ENCODE peak calls at places on chromosomes 12 and 14, in nine cellular contexts. A, D, Y, M, X, L, K, B and P are unnamed samples.

GRCh38 chr12:2675776-2676175 is 119.0 kb upstream of the FKBP4 start:
- DNase-seq in A (no peak), D (no peak), Y (no peak), M (no peak), X (no peak), L (no peak), K (no peak), B (no peak), P (no peak)

GRCh38 chr14:97456958-97457357 is 659.8 kb downstream of the VRK1 start:
- DNase-seq in A (no peak), D (no peak), Y (no peak), M (no peak), X (no peak), L (peak), K (no peak), B (peak), P (no peak)

GRCh38 chr14:105061428-105062047 is 3.7 kb downstream of the GPR132 start:
- DNase-seq in A (no peak), D (no peak), Y (no peak), M (no peak), X (no peak), L (no peak), K (no peak), B (peak), P (peak)

GRCh38 chr14:102943979-102944378 is 21.5 kb downstream of the AMN start:
- DNase-seq in A (no peak), D (no peak), Y (no peak), M (no peak), X (no peak), L (no peak), K (no peak), B (no peak), P (no peak)

GRCh38 chr12:5329118-5329517 is 102.8 kb upstream of the NTF3 start:
- DNase-seq in A (no peak), D (no peak), Y (no peak), M (no peak), X (no peak), L (no peak), K (no peak), B (no peak), P (no peak)

GRCh38 chr12:45329238-45329637 is 113.3 kb downstream of the ANO6 start:
- DNase-seq in A (no peak), D (no peak), Y (no peak), M (no peak), X (no peak), L (no peak), K (no peak), B (no peak), P (no peak)

GRCh38 chr12:64810831-64811230 is 13.6 kb upstream of the TBC1D30 start:
- DNase-seq in A (no peak), D (no peak), Y (peak), M (no peak), X (no peak), L (peak), K (no peak), B (no peak), P (no peak)

GRCh38 chr14:45426685-45427282 is 173.8 kb upstream of the MIS18BP1 start:
- DNase-seq in A (peak), D (no peak), Y (peak), M (no peak), X (peak), L (peak), K (no peak), B (no peak), P (no peak)

GRCh38 chr12:25107920-25108319 is 87.0 kb downstream of the DNAI7 start:
- DNase-seq in A (no peak), D (no peak), Y (no peak), M (no peak), X (no peak), L (no peak), K (no peak), B (no peak), P (peak)

GRCh38 chr14:21069388-21070082 is 569 bp upstream of the ARHGEF40 start:
- DNase-seq in A (peak), D (no peak), Y (no peak), M (no peak), X (peak), L (no peak), K (no peak), B (no peak), P (no peak)

GRCh38 chr12:79194595-79194994 is 330.0 kb downstream of the SYT1 start:
- DNase-seq in A (no peak), D (no peak), Y (no peak), M (no peak), X (no peak), L (peak), K (no peak), B (no peak), P (no peak)

GRCh38 chr14:85399196-85399595 is 130.7 kb upstream of the FLRT2 start:
- DNase-seq in A (no peak), D (no peak), Y (no peak), M (no peak), X (no peak), L (no peak), K (no peak), B (no peak), P (no peak)

GRCh38 chr12:117587646-117588287 is 226.3 kb upstream of the NOS1 start:
- DNase-seq in A (peak), D (peak), Y (peak), M (no peak), X (peak), L (peak), K (no peak), B (peak), P (peak)

GRCh38 chr12:29004066-29004935 is 144.8 kb upstream of the FAR2 start:
- DNase-seq in A (no peak), D (no peak), Y (no peak), M (no peak), X (no peak), L (no peak), K (no peak), B (no peak), P (no peak)

GRCh38 chr12:2283910-2284309 is 231.1 kb downstream of the CACNA1C start:
- DNase-seq in A (no peak), D (no peak), Y (no peak), M (no peak), X (no peak), L (no peak), K (no peak), B (no peak), P (no peak)

GRCh38 chr12:130633771-130634170 is 82.3 kb downstream of the RIMBP2 start:
- DNase-seq in A (peak), D (no peak), Y (no peak), M (no peak), X (peak), L (peak), K (no peak), B (no peak), P (no peak)

GRCh38 chr12:66428261-66428660 is 126.0 kb downstream of the HELB start:
- DNase-seq in A (no peak), D (no peak), Y (no peak), M (no peak), X (no peak), L (no peak), K (no peak), B (no peak), P (no peak)

GRCh38 chr12:120049426-120049825 is 60.4 kb downstream of the BICDL1 start:
- DNase-seq in A (no peak), D (no peak), Y (no peak), M (no peak), X (peak), L (no peak), K (no peak), B (no peak), P (no peak)

GRCh38 chr12:12181516-12181915 is 85.3 kb downstream of the LRP6 start:
- DNase-seq in A (no peak), D (no peak), Y (no peak), M (no peak), X (no peak), L (peak), K (no peak), B (no peak), P (no peak)

GRCh38 chr14:62431496-62431895 is 613.8 kb downstream of the KCNH5 start:
- DNase-seq in A (no peak), D (no peak), Y (no peak), M (no peak), X (peak), L (no peak), K (no peak), B (no peak), P (no peak)

GRCh38 chr12:40942326-40942725 is 245.8 kb upstream of the PDZRN4 start:
- DNase-seq in A (no peak), D (no peak), Y (no peak), M (no peak), X (peak), L (no peak), K (no peak), B (no peak), P (no peak)

GRCh38 chr12:26152507-26153102 is 27.8 kb upstream of the BHLHE41 start:
- DNase-seq in A (no peak), D (no peak), Y (no peak), M (no peak), X (no peak), L (peak), K (no peak), B (no peak), P (no peak)

GRCh38 chr14:78721756-78722455 is 551.7 kb downstream of the NRXN3 start:
- DNase-seq in A (peak), D (no peak), Y (no peak), M (no peak), X (no peak), L (no peak), K (no peak), B (no peak), P (no peak)

GRCh38 chr12:49827351-49828099 is 688 bp downstream of the NCKAP5L start:
- DNase-seq in A (peak), D (peak), Y (no peak), M (no peak), X (peak), L (peak), K (no peak), B (peak), P (peak)

GRCh38 chr12:31000751-31001150 is 72.9 kb upstream of the DDX11 start:
- DNase-seq in A (no peak), D (no peak), Y (peak), M (peak), X (no peak), L (peak), K (no peak), B (no peak), P (no peak)

GRCh38 chr12:65818454-65819382 is 5.6 kb upstream of the HMGA2 start:
- DNase-seq in A (no peak), D (no peak), Y (peak), M (no peak), X (peak), L (peak), K (no peak), B (no peak), P (no peak)

GRCh38 chr12:2317819-2318218 is 265.0 kb downstream of the CACNA1C start:
- DNase-seq in A (no peak), D (no peak), Y (no peak), M (no peak), X (no peak), L (no peak), K (no peak), B (no peak), P (no peak)

GRCh38 chr14:75831455-75831854 is 150.3 kb downstream of the TGFB3 start:
- DNase-seq in A (peak), D (peak), Y (peak), M (no peak), X (no peak), L (peak), K (no peak), B (no peak), P (no peak)

GRCh38 chr12:90959538-90960139 is 4.7 kb upstream of the CCER1 start:
- DNase-seq in A (peak), D (no peak), Y (peak), M (no peak), X (peak), L (peak), K (no peak), B (no peak), P (no peak)